ENCODE peak calls at places on chromosomes 5 and 9, in six cellular contexts. One of them, this sample, is unnamed.
A peak's percentile ranks its signal among the peaks of the same experiment; 100 is the strongest.

GRCh38 chr9:95053611-95054440 is 263.7 kb downstream of the FANCC start:
- DNase-seq in IMR-90: peak; percentile 43
- DNase-seq in H1: no peak
- DNase-seq in neuronal stem cell: no peak
- DNase-seq in H9: no peak
- DNase-seq in mesenchymal stem cell: peak; percentile 38
- DNase-seq in this sample: peak; percentile 91

GRCh38 chr5:3187846-3188425 is 407.7 kb upstream of the IRX1 start:
- DNase-seq in IMR-90: no peak
- DNase-seq in H1: no peak
- DNase-seq in neuronal stem cell: no peak
- DNase-seq in H9: no peak
- DNase-seq in mesenchymal stem cell: no peak
- DNase-seq in this sample: no peak

GRCh38 chr9:101387871-101388506 is 3.2 kb upstream of the BAAT start:
- DNase-seq in IMR-90: peak; percentile 46
- DNase-seq in H1: no peak
- DNase-seq in neuronal stem cell: no peak
- DNase-seq in H9: no peak
- DNase-seq in mesenchymal stem cell: peak; percentile 55
- DNase-seq in this sample: peak; percentile 70

GRCh38 chr9:87733273-87734054 is 7.5 kb downstream of the CTSL start:
- DNase-seq in IMR-90: no peak
- DNase-seq in H1: no peak
- DNase-seq in neuronal stem cell: no peak
- DNase-seq in H9: no peak
- DNase-seq in mesenchymal stem cell: no peak
- DNase-seq in this sample: no peak

GRCh38 chr5:142295084-142295758 is 29.6 kb downstream of the SPRY4 start:
- DNase-seq in IMR-90: peak; percentile 23
- DNase-seq in H1: peak; percentile 69
- DNase-seq in neuronal stem cell: no peak
- DNase-seq in H9: peak; percentile 69
- DNase-seq in mesenchymal stem cell: peak; percentile 78
- DNase-seq in this sample: peak; percentile 99

GRCh38 chr9:68802525-68803015 is 97.5 kb downstream of the PIP5K1B start:
- DNase-seq in IMR-90: no peak
- DNase-seq in H1: no peak
- DNase-seq in neuronal stem cell: no peak
- DNase-seq in H9: no peak
- DNase-seq in mesenchymal stem cell: no peak
- DNase-seq in this sample: no peak

GRCh38 chr9:3346549-3346948 is 179.3 kb downstream of the RFX3 start:
- DNase-seq in IMR-90: no peak
- DNase-seq in H1: no peak
- DNase-seq in neuronal stem cell: no peak
- DNase-seq in H9: no peak
- DNase-seq in mesenchymal stem cell: no peak
- DNase-seq in this sample: no peak

GRCh38 chr5:111997308-111998159 is 240.5 kb upstream of the NREP start:
- DNase-seq in IMR-90: peak; percentile 100
- DNase-seq in H1: no peak
- DNase-seq in neuronal stem cell: no peak
- DNase-seq in H9: no peak
- DNase-seq in mesenchymal stem cell: peak; percentile 99
- DNase-seq in this sample: no peak

GRCh38 chr5:43572357-43572756 is 15.5 kb upstream of the PAIP1 start:
- DNase-seq in IMR-90: no peak
- DNase-seq in H1: no peak
- DNase-seq in neuronal stem cell: no peak
- DNase-seq in H9: no peak
- DNase-seq in mesenchymal stem cell: no peak
- DNase-seq in this sample: no peak

GRCh38 chr9:122286764-122287163 is 22.1 kb downstream of the MRRF start:
- DNase-seq in IMR-90: no peak
- DNase-seq in H1: no peak
- DNase-seq in neuronal stem cell: no peak
- DNase-seq in H9: no peak
- DNase-seq in mesenchymal stem cell: no peak
- DNase-seq in this sample: no peak

GRCh38 chr5:112174959-112175594 is 244.0 kb downstream of the EPB41L4A start:
- DNase-seq in IMR-90: peak; percentile 26
- DNase-seq in H1: no peak
- DNase-seq in neuronal stem cell: peak; percentile 48
- DNase-seq in H9: no peak
- DNase-seq in mesenchymal stem cell: peak; percentile 43
- DNase-seq in this sample: peak; percentile 72

GRCh38 chr5:143155445-143155844 is 248.0 kb downstream of the NR3C1 start:
- DNase-seq in IMR-90: no peak
- DNase-seq in H1: no peak
- DNase-seq in neuronal stem cell: no peak
- DNase-seq in H9: no peak
- DNase-seq in mesenchymal stem cell: no peak
- DNase-seq in this sample: no peak

GRCh38 chr9:978117-978830 is 1.8 kb downstream of the DMRT3 start:
- DNase-seq in IMR-90: no peak
- DNase-seq in H1: peak; percentile 46
- DNase-seq in neuronal stem cell: no peak
- DNase-seq in H9: no peak
- DNase-seq in mesenchymal stem cell: no peak
- DNase-seq in this sample: peak; percentile 21

GRCh38 chr5:110342683-110343082 is 383.8 kb downstream of the TMEM232 start:
- DNase-seq in IMR-90: no peak
- DNase-seq in H1: no peak
- DNase-seq in neuronal stem cell: no peak
- DNase-seq in H9: no peak
- DNase-seq in mesenchymal stem cell: no peak
- DNase-seq in this sample: no peak

GRCh38 chr9:16139781-16140180 is 586.9 kb downstream of the CCDC171 start:
- DNase-seq in IMR-90: no peak
- DNase-seq in H1: no peak
- DNase-seq in neuronal stem cell: no peak
- DNase-seq in H9: no peak
- DNase-seq in mesenchymal stem cell: no peak
- DNase-seq in this sample: no peak

GRCh38 chr5:138336952-138337684 is 948 bp upstream of the FAM53C start:
- DNase-seq in IMR-90: peak; percentile 79
- DNase-seq in H1: no peak
- DNase-seq in neuronal stem cell: no peak
- DNase-seq in H9: no peak
- DNase-seq in mesenchymal stem cell: peak; percentile 91
- DNase-seq in this sample: peak; percentile 93

GRCh38 chr9:76181020-76181641 is 213.1 kb downstream of the RFK start:
- DNase-seq in IMR-90: peak; percentile 74
- DNase-seq in H1: no peak
- DNase-seq in neuronal stem cell: no peak
- DNase-seq in H9: no peak
- DNase-seq in mesenchymal stem cell: peak; percentile 88
- DNase-seq in this sample: peak; percentile 85

GRCh38 chr5:98248949-98249348 is 524.5 kb upstream of the RGMB start:
- DNase-seq in IMR-90: peak; percentile 96
- DNase-seq in H1: no peak
- DNase-seq in neuronal stem cell: no peak
- DNase-seq in H9: no peak
- DNase-seq in mesenchymal stem cell: peak; percentile 79
- DNase-seq in this sample: no peak

GRCh38 chr5:167953151-167953788 is 338.2 kb upstream of the WWC1 start:
- DNase-seq in IMR-90: no peak
- DNase-seq in H1: no peak
- DNase-seq in neuronal stem cell: peak; percentile 12
- DNase-seq in H9: no peak
- DNase-seq in mesenchymal stem cell: no peak
- DNase-seq in this sample: peak; percentile 72

GRCh38 chr5:95530441-95530840 is 24.3 kb downstream of the SKIC3 start:
- DNase-seq in IMR-90: peak; percentile 95
- DNase-seq in H1: no peak
- DNase-seq in neuronal stem cell: no peak
- DNase-seq in H9: no peak
- DNase-seq in mesenchymal stem cell: peak; percentile 84
- DNase-seq in this sample: no peak

GRCh38 chr5:135657536-135658307 is 78.9 kb upstream of the CXCL14 start:
- DNase-seq in IMR-90: no peak
- DNase-seq in H1: no peak
- DNase-seq in neuronal stem cell: no peak
- DNase-seq in H9: no peak
- DNase-seq in mesenchymal stem cell: no peak
- DNase-seq in this sample: no peak

GRCh38 chr5:151825445-151825844 is 53.7 kb downstream of the G3BP1 start:
- DNase-seq in IMR-90: peak; percentile 69
- DNase-seq in H1: peak; percentile 72
- DNase-seq in neuronal stem cell: peak; percentile 71
- DNase-seq in H9: peak; percentile 54
- DNase-seq in mesenchymal stem cell: peak; percentile 65
- DNase-seq in this sample: peak; percentile 82

DNA sequence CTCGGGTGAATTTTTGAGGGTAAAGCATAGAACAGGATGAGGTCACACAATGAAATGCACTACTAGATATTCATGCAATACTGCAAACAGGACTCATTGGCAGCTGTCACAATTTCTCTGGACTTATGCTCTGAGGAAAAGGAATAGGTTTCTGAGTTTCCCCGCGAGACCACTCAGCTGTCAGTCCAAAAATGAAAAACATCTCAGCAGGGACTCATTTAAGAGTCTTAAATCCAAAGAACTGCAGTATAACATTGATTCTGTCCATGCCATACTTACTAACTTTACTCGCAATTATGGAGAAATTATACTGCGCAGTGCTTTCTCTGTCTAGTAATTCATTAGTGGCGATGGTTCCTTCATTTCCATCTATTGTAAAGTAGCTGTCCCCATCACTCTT is 1070.1 kb downstream of the CDH12 start:
- DNase-seq in IMR-90: no peak
- DNase-seq in H1: no peak
- DNase-seq in neuronal stem cell: no peak
- DNase-seq in H9: no peak
- DNase-seq in mesenchymal stem cell: no peak
- DNase-seq in this sample: no peak
- H2AK5ac ChIP-seq in IMR-90: no peak overlapping the region
- H2AK5ac ChIP-seq in H1: no peak overlapping the region
- H2AK5ac ChIP-seq in neuronal stem cell: no peak overlapping the region
- H2AK5ac ChIP-seq in H9: no peak overlapping the region
- H2AK5ac ChIP-seq in mesenchymal stem cell: no peak overlapping the region
- H2AK5ac ChIP-seq in this sample: no peak overlapping the region

DNA sequence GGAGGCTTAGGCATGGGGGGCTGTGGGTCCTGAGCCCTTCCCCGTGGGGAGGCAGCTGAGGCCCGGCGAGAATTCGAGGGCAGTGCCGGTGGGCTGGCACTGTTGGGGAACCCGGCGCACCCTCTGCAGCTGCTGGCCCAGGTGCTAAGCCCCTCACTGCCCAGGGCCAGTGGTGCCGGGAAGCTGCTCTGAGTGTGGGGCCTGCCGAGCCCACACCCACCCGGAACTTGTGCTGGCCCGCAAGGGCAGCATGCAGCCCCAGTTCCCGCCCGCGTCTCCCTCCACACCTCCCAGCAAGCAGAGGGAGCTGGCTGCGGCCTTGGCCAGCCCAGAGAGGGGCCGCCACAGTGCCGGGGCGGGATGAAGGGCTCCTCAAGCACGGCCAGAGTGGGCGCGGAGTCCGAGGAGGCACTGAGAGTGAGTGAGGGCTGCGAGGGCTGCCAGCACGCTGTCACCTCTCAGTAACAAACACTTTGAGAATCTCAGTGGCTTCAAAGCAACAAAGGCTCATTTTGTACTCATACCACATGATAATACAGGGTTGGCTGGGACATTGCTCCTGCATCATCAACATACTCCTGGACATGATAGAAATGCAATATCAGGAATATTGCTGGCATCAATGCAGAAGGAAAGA is 265.7 kb upstream of the ANKRD55 start:
- DNase-seq in IMR-90: no peak
- DNase-seq in H1: no peak
- DNase-seq in neuronal stem cell: no peak
- DNase-seq in H9: no peak
- DNase-seq in mesenchymal stem cell: no peak
- DNase-seq in this sample: no peak
- H2AK5ac ChIP-seq in IMR-90: no peak overlapping the region
- H2AK5ac ChIP-seq in H1: no peak overlapping the region
- H2AK5ac ChIP-seq in neuronal stem cell: no peak overlapping the region
- H2AK5ac ChIP-seq in H9: no peak overlapping the region
- H2AK5ac ChIP-seq in mesenchymal stem cell: no peak overlapping the region
- H2AK5ac ChIP-seq in this sample: no peak overlapping the region

GRCh38 chr5:172935096-172935495 is 24.1 kb upstream of the RPL26L1 start:
- DNase-seq in IMR-90: no peak
- DNase-seq in H1: no peak
- DNase-seq in neuronal stem cell: no peak
- DNase-seq in H9: no peak
- DNase-seq in mesenchymal stem cell: no peak
- DNase-seq in this sample: no peak
- H2AK5ac ChIP-seq in IMR-90: peak overlapping the region; percentile 40
- H2AK5ac ChIP-seq in H1: no peak overlapping the region
- H2AK5ac ChIP-seq in neuronal stem cell: no peak overlapping the region
- H2AK5ac ChIP-seq in H9: no peak overlapping the region
- H2AK5ac ChIP-seq in mesenchymal stem cell: no peak overlapping the region
- H2AK5ac ChIP-seq in this sample: no peak overlapping the region

GRCh38 chr9:127568618-127568970 is 43.5 kb upstream of the STXBP1 start:
- DNase-seq in IMR-90: no peak
- DNase-seq in H1: no peak
- DNase-seq in neuronal stem cell: no peak
- DNase-seq in H9: peak; percentile 51
- DNase-seq in mesenchymal stem cell: no peak
- DNase-seq in this sample: peak; percentile 43

GRCh38 chr9:127567119-127567897 is 44.8 kb upstream of the STXBP1 start:
- DNase-seq in IMR-90: peak; percentile 44
- DNase-seq in H1: no peak
- DNase-seq in neuronal stem cell: no peak
- DNase-seq in H9: no peak
- DNase-seq in mesenchymal stem cell: peak; percentile 71
- DNase-seq in this sample: peak; percentile 57

GRCh38 chr9:127566351-127567001 is 45.6 kb upstream of the STXBP1 start:
- DNase-seq in IMR-90: no peak
- DNase-seq in H1: no peak
- DNase-seq in neuronal stem cell: no peak
- DNase-seq in H9: no peak
- DNase-seq in mesenchymal stem cell: peak; percentile 33
- DNase-seq in this sample: peak; percentile 52

GRCh38 chr9:127568971-127569818 is 42.9 kb upstream of the STXBP1 start:
- DNase-seq in IMR-90: peak; percentile 72
- DNase-seq in H1: peak; percentile 83
- DNase-seq in neuronal stem cell: peak; percentile 89
- DNase-seq in H9: peak; percentile 87
- DNase-seq in mesenchymal stem cell: peak; percentile 83
- DNase-seq in this sample: peak; percentile 91

DNA sequence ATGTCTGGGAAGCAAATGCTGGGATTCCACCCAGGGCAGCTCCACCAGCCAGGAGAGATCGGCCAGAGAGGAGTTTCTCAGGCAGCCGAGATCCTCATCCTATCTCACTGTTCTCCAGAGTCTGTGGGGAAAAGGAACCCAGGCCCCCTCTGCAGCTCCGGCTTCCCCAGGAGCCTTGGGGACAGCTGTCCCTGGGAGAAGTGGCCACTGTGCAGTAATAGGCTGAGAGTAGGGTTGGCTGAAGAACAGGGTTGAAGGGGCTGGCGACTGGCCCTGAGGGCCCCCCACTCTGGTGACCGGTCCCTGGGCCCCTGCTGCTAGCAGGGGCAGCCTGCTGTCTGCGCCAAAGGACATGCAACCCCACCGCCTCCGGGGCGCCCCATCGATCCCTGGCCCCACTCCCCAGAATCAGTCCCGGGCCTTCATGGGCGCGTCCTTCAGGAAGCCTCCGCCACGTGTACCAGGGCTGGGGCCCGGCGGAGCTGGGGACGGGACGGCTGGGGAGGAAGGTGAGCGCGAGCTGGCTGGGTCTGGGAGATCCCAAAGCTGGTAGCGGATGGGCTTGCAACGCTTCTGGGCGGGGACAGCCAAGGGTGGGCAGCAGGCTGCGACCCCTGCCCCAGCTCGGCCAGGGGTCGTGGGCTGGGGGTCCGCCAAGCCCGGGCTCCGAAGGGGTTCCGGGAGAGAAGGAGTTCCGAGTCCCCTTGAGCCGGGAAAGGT is 44.0 kb upstream of the STXBP1 start:
- DNase-seq in IMR-90: no peak
- DNase-seq in H1: peak; percentile 71
- DNase-seq in neuronal stem cell: no peak
- DNase-seq in H9: peak; percentile 55
- DNase-seq in mesenchymal stem cell: no peak
- DNase-seq in this sample: peak; percentile 64
- H2AK5ac ChIP-seq in IMR-90: peak overlapping the region; percentile 96
- H2AK5ac ChIP-seq in H1: no peak overlapping the region
- H2AK5ac ChIP-seq in neuronal stem cell: peak overlapping the region; percentile 94
- H2AK5ac ChIP-seq in H9: no peak overlapping the region
- H2AK5ac ChIP-seq in mesenchymal stem cell: peak overlapping the region; percentile 31
- H2AK5ac ChIP-seq in this sample: no peak overlapping the region

This sample was measured in mesendoderm.